ENCODE peak calls at places on chromosomes 6 and 20, in five cellular contexts. One of them, this sample, is unnamed.

GRCh38 chr6:89509719-89510339 is 76.9 kb downstream of the ANKRD6 start:
- DNase-seq in HT1080: no peak
- DNase-seq in Caco-2: no peak
- DNase-seq in ecto neural progenitor cell: no peak
- DNase-seq in stimulated activated CD8-positive, alpha-beta memory T cell treated with anti-CD3 and anti-CD28 coated beads, Interleukin-15, amount 100 ng/mL, for 4 hours: no peak
- DNase-seq in this sample: no peak

GRCh38 chr6:165869526-165869925 is 206.5 kb upstream of the PDE10A start:
- DNase-seq in ecto neural progenitor cell: no peak
- DNase-seq in stimulated activated CD8-positive, alpha-beta memory T cell treated with anti-CD3 and anti-CD28 coated beads, Interleukin-15, amount 100 ng/mL, for 4 hours: no peak
- DNase-seq in Caco-2: no peak
- DNase-seq in HT1080: no peak
- DNase-seq in this sample: no peak

GRCh38 chr6:47724300-47724699 is 25.9 kb downstream of the ADGRF4 start:
- DNase-seq in HT1080: no peak
- DNase-seq in ecto neural progenitor cell: no peak
- DNase-seq in Caco-2: no peak
- DNase-seq in stimulated activated CD8-positive, alpha-beta memory T cell treated with anti-CD3 and anti-CD28 coated beads, Interleukin-15, amount 100 ng/mL, for 4 hours: no peak
- DNase-seq in this sample: no peak

GRCh38 chr6:136510782-136511181 is 39.4 kb downstream of the MAP7 start:
- DNase-seq in Caco-2: no peak
- DNase-seq in ecto neural progenitor cell: no peak
- DNase-seq in stimulated activated CD8-positive, alpha-beta memory T cell treated with anti-CD3 and anti-CD28 coated beads, Interleukin-15, amount 100 ng/mL, for 4 hours: no peak
- DNase-seq in HT1080: no peak
- DNase-seq in this sample: no peak

GRCh38 chr6:136967874-136968752 is 46.0 kb downstream of the SLC35D3 start:
- DNase-seq in stimulated activated CD8-positive, alpha-beta memory T cell treated with anti-CD3 and anti-CD28 coated beads, Interleukin-15, amount 100 ng/mL, for 4 hours: peak
- DNase-seq in ecto neural progenitor cell: peak
- DNase-seq in HT1080: peak
- DNase-seq in Caco-2: peak
- DNase-seq in this sample: no peak

GRCh38 chr20:19876828-19877227 is 118.8 kb downstream of the RIN2 start:
- DNase-seq in ecto neural progenitor cell: no peak
- DNase-seq in Caco-2: no peak
- DNase-seq in stimulated activated CD8-positive, alpha-beta memory T cell treated with anti-CD3 and anti-CD28 coated beads, Interleukin-15, amount 100 ng/mL, for 4 hours: no peak
- DNase-seq in HT1080: no peak
- DNase-seq in this sample: no peak

GRCh38 chr20:54624701-54625472 is 149.5 kb downstream of the DOK5 start:
- DNase-seq in stimulated activated CD8-positive, alpha-beta memory T cell treated with anti-CD3 and anti-CD28 coated beads, Interleukin-15, amount 100 ng/mL, for 4 hours: no peak
- DNase-seq in ecto neural progenitor cell: no peak
- DNase-seq in HT1080: no peak
- DNase-seq in Caco-2: no peak
- DNase-seq in this sample: no peak

GRCh38 chr6:49776444-49776843 is 10.6 kb downstream of the PGK2 start:
- DNase-seq in Caco-2: no peak
- DNase-seq in stimulated activated CD8-positive, alpha-beta memory T cell treated with anti-CD3 and anti-CD28 coated beads, Interleukin-15, amount 100 ng/mL, for 4 hours: no peak
- DNase-seq in ecto neural progenitor cell: no peak
- DNase-seq in HT1080: no peak
- DNase-seq in this sample: no peak

GRCh38 chr6:13535306-13535705 is 39.1 kb upstream of the SIRT5 start:
- DNase-seq in Caco-2: no peak
- DNase-seq in stimulated activated CD8-positive, alpha-beta memory T cell treated with anti-CD3 and anti-CD28 coated beads, Interleukin-15, amount 100 ng/mL, for 4 hours: no peak
- DNase-seq in ecto neural progenitor cell: no peak
- DNase-seq in HT1080: no peak
- DNase-seq in this sample: no peak

GRCh38 chr6:8535505-8535904 is 100.2 kb upstream of the SLC35B3 start:
- DNase-seq in Caco-2: no peak
- DNase-seq in ecto neural progenitor cell: no peak
- DNase-seq in stimulated activated CD8-positive, alpha-beta memory T cell treated with anti-CD3 and anti-CD28 coated beads, Interleukin-15, amount 100 ng/mL, for 4 hours: no peak
- DNase-seq in HT1080: peak
- DNase-seq in this sample: no peak

GRCh38 chr6:14066782-14067406 is 50.7 kb upstream of the CD83 start:
- DNase-seq in ecto neural progenitor cell: no peak
- DNase-seq in HT1080: peak
- DNase-seq in stimulated activated CD8-positive, alpha-beta memory T cell treated with anti-CD3 and anti-CD28 coated beads, Interleukin-15, amount 100 ng/mL, for 4 hours: no peak
- DNase-seq in Caco-2: peak
- DNase-seq in this sample: no peak

GRCh38 chr6:104537185-104537584 is 322.5 kb downstream of the HACE1 start:
- DNase-seq in stimulated activated CD8-positive, alpha-beta memory T cell treated with anti-CD3 and anti-CD28 coated beads, Interleukin-15, amount 100 ng/mL, for 4 hours: no peak
- DNase-seq in Caco-2: no peak
- DNase-seq in HT1080: peak
- DNase-seq in ecto neural progenitor cell: no peak
- DNase-seq in this sample: no peak

GRCh38 chr20:48877299-48877698 is 44.2 kb upstream of the ARFGEF2 start:
- DNase-seq in Caco-2: no peak
- DNase-seq in stimulated activated CD8-positive, alpha-beta memory T cell treated with anti-CD3 and anti-CD28 coated beads, Interleukin-15, amount 100 ng/mL, for 4 hours: no peak
- DNase-seq in ecto neural progenitor cell: no peak
- DNase-seq in HT1080: peak
- DNase-seq in this sample: no peak

GRCh38 chr6:20354366-20354765 is 47.3 kb upstream of the E2F3 start:
- DNase-seq in HT1080: no peak
- DNase-seq in ecto neural progenitor cell: no peak
- DNase-seq in stimulated activated CD8-positive, alpha-beta memory T cell treated with anti-CD3 and anti-CD28 coated beads, Interleukin-15, amount 100 ng/mL, for 4 hours: no peak
- DNase-seq in Caco-2: no peak
- DNase-seq in this sample: no peak

GRCh38 chr6:55963301-55963700 is 87.9 kb upstream of the BMP5 start:
- DNase-seq in Caco-2: no peak
- DNase-seq in ecto neural progenitor cell: no peak
- DNase-seq in HT1080: no peak
- DNase-seq in stimulated activated CD8-positive, alpha-beta memory T cell treated with anti-CD3 and anti-CD28 coated beads, Interleukin-15, amount 100 ng/mL, for 4 hours: no peak
- DNase-seq in this sample: no peak

GRCh38 chr20:19416627-19417026 is 204.2 kb downstream of the SLC24A3 start:
- DNase-seq in ecto neural progenitor cell: no peak
- DNase-seq in Caco-2: no peak
- DNase-seq in HT1080: no peak
- DNase-seq in stimulated activated CD8-positive, alpha-beta memory T cell treated with anti-CD3 and anti-CD28 coated beads, Interleukin-15, amount 100 ng/mL, for 4 hours: no peak
- DNase-seq in this sample: no peak

GRCh38 chr6:579339-579738 is 77.6 kb downstream of the HUS1B start:
- DNase-seq in ecto neural progenitor cell: no peak
- DNase-seq in Caco-2: peak
- DNase-seq in HT1080: no peak
- DNase-seq in stimulated activated CD8-positive, alpha-beta memory T cell treated with anti-CD3 and anti-CD28 coated beads, Interleukin-15, amount 100 ng/mL, for 4 hours: no peak
- DNase-seq in this sample: no peak

GRCh38 chr20:50029697-50030428 is 47.1 kb downstream of the SNAI1 start:
- DNase-seq in Caco-2: peak
- DNase-seq in ecto neural progenitor cell: peak
- DNase-seq in HT1080: peak
- DNase-seq in stimulated activated CD8-positive, alpha-beta memory T cell treated with anti-CD3 and anti-CD28 coated beads, Interleukin-15, amount 100 ng/mL, for 4 hours: no peak
- DNase-seq in this sample: peak

GRCh38 chr20:36314734-36315544 is 8.8 kb downstream of the DLGAP4 start:
- DNase-seq in HT1080: no peak
- DNase-seq in ecto neural progenitor cell: peak
- DNase-seq in Caco-2: no peak
- DNase-seq in stimulated activated CD8-positive, alpha-beta memory T cell treated with anti-CD3 and anti-CD28 coated beads, Interleukin-15, amount 100 ng/mL, for 4 hours: no peak
- DNase-seq in this sample: peak

GRCh38 chr6:139970591-139970991 is 596.1 kb upstream of the CITED2 start:
- DNase-seq in stimulated activated CD8-positive, alpha-beta memory T cell treated with anti-CD3 and anti-CD28 coated beads, Interleukin-15, amount 100 ng/mL, for 4 hours: no peak
- DNase-seq in ecto neural progenitor cell: no peak
- DNase-seq in HT1080: peak
- DNase-seq in Caco-2: no peak
- DNase-seq in this sample: no peak

GRCh38 chr6:112877134-112878100 is 530.3 kb downstream of the RFPL4B start:
- DNase-seq in Caco-2: no peak
- DNase-seq in stimulated activated CD8-positive, alpha-beta memory T cell treated with anti-CD3 and anti-CD28 coated beads, Interleukin-15, amount 100 ng/mL, for 4 hours: no peak
- DNase-seq in ecto neural progenitor cell: no peak
- DNase-seq in HT1080: peak
- DNase-seq in this sample: no peak

GRCh38 chr6:142551145-142551811 is 249.5 kb downstream of the ADGRG6 start:
- DNase-seq in stimulated activated CD8-positive, alpha-beta memory T cell treated with anti-CD3 and anti-CD28 coated beads, Interleukin-15, amount 100 ng/mL, for 4 hours: peak
- DNase-seq in ecto neural progenitor cell: peak
- DNase-seq in Caco-2: no peak
- DNase-seq in HT1080: peak
- DNase-seq in this sample: no peak

GRCh38 chr20:6504826-6505225 is 262.7 kb upstream of the BMP2 start:
- DNase-seq in Caco-2: no peak
- DNase-seq in HT1080: peak
- DNase-seq in stimulated activated CD8-positive, alpha-beta memory T cell treated with anti-CD3 and anti-CD28 coated beads, Interleukin-15, amount 100 ng/mL, for 4 hours: no peak
- DNase-seq in ecto neural progenitor cell: no peak
- DNase-seq in this sample: no peak

GRCh38 chr20:8019178-8019997 is at the start of gene TMX4:
- DNase-seq in HT1080: peak
- DNase-seq in stimulated activated CD8-positive, alpha-beta memory T cell treated with anti-CD3 and anti-CD28 coated beads, Interleukin-15, amount 100 ng/mL, for 4 hours: peak
- DNase-seq in ecto neural progenitor cell: peak
- DNase-seq in Caco-2: peak
- DNase-seq in this sample: peak

GRCh38 chr6:105606871-105607421 is 204.1 kb upstream of the PREP start:
- DNase-seq in Caco-2: peak
- DNase-seq in ecto neural progenitor cell: no peak
- DNase-seq in stimulated activated CD8-positive, alpha-beta memory T cell treated with anti-CD3 and anti-CD28 coated beads, Interleukin-15, amount 100 ng/mL, for 4 hours: no peak
- DNase-seq in HT1080: no peak
- DNase-seq in this sample: no peak

GRCh38 chr20:2578430-2579192 is 42.2 kb downstream of the TMC2 start:
- DNase-seq in HT1080: no peak
- DNase-seq in ecto neural progenitor cell: peak
- DNase-seq in stimulated activated CD8-positive, alpha-beta memory T cell treated with anti-CD3 and anti-CD28 coated beads, Interleukin-15, amount 100 ng/mL, for 4 hours: no peak
- DNase-seq in Caco-2: no peak
- DNase-seq in this sample: no peak

GRCh38 chr20:50395258-50395729 is 114.9 kb upstream of the PTPN1 start:
- DNase-seq in HT1080: no peak
- DNase-seq in Caco-2: no peak
- DNase-seq in stimulated activated CD8-positive, alpha-beta memory T cell treated with anti-CD3 and anti-CD28 coated beads, Interleukin-15, amount 100 ng/mL, for 4 hours: no peak
- DNase-seq in ecto neural progenitor cell: no peak
- DNase-seq in this sample: peak

GRCh38 chr6:44626608-44627007 is 239.1 kb downstream of the CDC5L start:
- DNase-seq in ecto neural progenitor cell: no peak
- DNase-seq in Caco-2: no peak
- DNase-seq in stimulated activated CD8-positive, alpha-beta memory T cell treated with anti-CD3 and anti-CD28 coated beads, Interleukin-15, amount 100 ng/mL, for 4 hours: no peak
- DNase-seq in HT1080: no peak
- DNase-seq in this sample: no peak

GRCh38 chr6:126531273-126531672 is 191.4 kb downstream of the CENPW start:
- DNase-seq in stimulated activated CD8-positive, alpha-beta memory T cell treated with anti-CD3 and anti-CD28 coated beads, Interleukin-15, amount 100 ng/mL, for 4 hours: no peak
- DNase-seq in Caco-2: no peak
- DNase-seq in ecto neural progenitor cell: no peak
- DNase-seq in HT1080: no peak
- DNase-seq in this sample: no peak

GRCh38 chr6:12232821-12233220 is 57.3 kb upstream of the EDN1 start:
- DNase-seq in Caco-2: no peak
- DNase-seq in HT1080: no peak
- DNase-seq in ecto neural progenitor cell: no peak
- DNase-seq in stimulated activated CD8-positive, alpha-beta memory T cell treated with anti-CD3 and anti-CD28 coated beads, Interleukin-15, amount 100 ng/mL, for 4 hours: no peak
- DNase-seq in this sample: no peak

GRCh38 chr6:6942826-6943225 is 164.9 kb upstream of the RREB1 start:
- DNase-seq in ecto neural progenitor cell: no peak
- DNase-seq in HT1080: no peak
- DNase-seq in stimulated activated CD8-positive, alpha-beta memory T cell treated with anti-CD3 and anti-CD28 coated beads, Interleukin-15, amount 100 ng/mL, for 4 hours: no peak
- DNase-seq in Caco-2: no peak
- DNase-seq in this sample: no peak